ENCODE peak calls at places on chromosome 19, in five cellular contexts. F, I, T, K and Y are unnamed samples.

GRCh38 chr19:12098040-12098439 is 33.5 kb downstream of the ZNF844 start:
- DNase-seq in F (no peak), I (no peak), T (no peak), K (no peak), Y (no peak)

GRCh38 chr19:34171539-34171876 is 796 bp upstream of the LSM14A start:
- DNase-seq in F (no peak), I (no peak), T (no peak), K (no peak), Y (no peak)

GRCh38 chr19:888615-889385 is 4.2 kb downstream of the MED16 start:
- DNase-seq in F (no peak), I (no peak), T (no peak), K (no peak), Y (no peak)

GRCh38 chr19:33134571-33135041 is 2.7 kb downstream of the WDR88 start:
- DNase-seq in F (no peak), I (no peak), T (peak; percentile 40), K (no peak), Y (peak; percentile 29)

GRCh38 chr19:49056101-49056901 is 1.2 kb downstream of the CGB7 start:
- DNase-seq in F (no peak), I (peak; percentile 68), T (peak; percentile 45), K (no peak), Y (no peak)

GRCh38 chr19:11405846-11406643 is 13.1 kb downstream of the RGL3 start:
- DNase-seq in F (no peak), I (no peak), T (no peak), K (no peak), Y (no peak)

GRCh38 chr19:35715981-35716734 is 1.6 kb upstream of the KMT2B start:
- DNase-seq in F (peak; percentile 69), I (no peak), T (peak; percentile 25), K (no peak), Y (no peak)

GRCh38 chr19:58563823-58564222 is 5.4 kb upstream of the UBE2M start:
- DNase-seq in F (no peak), I (no peak), T (no peak), K (no peak), Y (no peak)

GRCh38 chr19:434152-434960 is 25.4 kb upstream of the C2CD4C start:
- DNase-seq in F (no peak), I (no peak), T (no peak), K (no peak), Y (no peak)

GRCh38 chr19:41711376-41712261 is 3.2 kb downstream of the CEACAM5 start:
- DNase-seq in F (no peak), I (no peak), T (no peak), K (no peak), Y (no peak)
- H3K4me3 ChIP-seq in F (no peak overlapping the region), I (no peak overlapping the region), T (no peak overlapping the region), K (no peak overlapping the region), Y (no peak overlapping the region)

DNA sequence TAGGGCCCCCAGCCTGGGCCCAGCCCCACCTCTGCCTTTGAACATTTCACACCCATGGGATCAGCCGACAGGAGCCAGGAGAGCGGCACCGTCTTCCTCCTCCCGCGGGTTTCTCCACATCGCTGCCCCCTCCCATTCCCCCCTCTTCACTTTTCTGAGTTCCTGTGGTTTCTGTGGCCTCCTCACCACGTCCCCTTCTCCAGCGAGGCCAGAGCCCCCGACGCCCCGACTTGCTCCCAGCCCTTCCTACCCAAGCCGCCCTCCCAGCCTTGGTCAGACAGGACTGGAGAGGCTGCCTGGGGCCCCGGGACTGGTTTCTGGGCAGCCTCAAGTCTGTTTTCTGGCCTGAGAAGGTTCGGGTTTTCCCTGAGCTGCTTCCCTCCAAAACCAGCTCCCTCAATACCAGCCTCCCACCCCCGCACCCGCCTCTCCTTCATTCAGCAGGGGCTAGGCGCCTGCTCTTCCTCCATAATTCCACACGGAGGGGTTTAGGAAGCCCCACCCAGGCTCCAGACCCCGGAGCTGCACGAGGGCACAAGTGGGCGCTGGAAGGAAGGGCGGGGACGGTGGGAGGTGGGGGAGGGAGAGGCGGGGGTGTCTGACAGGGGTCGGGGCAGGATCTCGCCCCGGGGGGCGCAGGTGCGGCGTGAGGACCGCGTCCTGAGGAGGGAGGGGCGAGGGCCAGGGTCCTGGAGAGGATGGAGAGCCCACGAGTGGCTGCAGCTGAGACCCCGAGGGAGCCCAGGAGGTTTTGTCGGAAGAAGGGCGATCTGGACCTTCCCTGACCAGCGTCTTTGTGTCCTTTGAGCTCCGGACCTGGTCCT is 4.0 kb upstream of the SIGLEC10 start:
- DNase-seq in F (no peak), I (peak; percentile 46), T (no peak), K (no peak), Y (no peak)
- H3K4me3 ChIP-seq in F (no peak overlapping the region), I (no peak overlapping the region), T (no peak overlapping the region), K (no peak overlapping the region), Y (no peak overlapping the region)

DNA sequence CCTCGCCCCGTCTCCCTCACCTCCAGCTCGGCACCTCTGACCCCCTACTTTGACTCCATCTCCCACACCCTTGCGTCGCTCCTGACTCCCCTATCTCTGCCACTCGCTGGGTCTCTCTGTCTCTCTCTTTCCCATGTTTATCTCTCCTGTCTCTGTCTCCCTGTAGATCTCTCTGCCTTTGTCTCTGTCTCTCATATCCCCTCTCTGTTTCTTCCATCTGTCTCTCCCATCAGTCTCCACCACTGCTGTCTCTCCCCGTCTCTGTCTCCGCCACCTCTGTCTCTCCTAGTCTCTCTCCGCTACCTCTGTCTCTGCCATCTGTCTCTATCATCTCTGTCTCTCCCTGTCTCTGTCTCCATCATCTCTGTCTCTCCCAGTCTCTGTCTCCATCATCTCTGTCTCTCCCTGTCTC is 12.4 kb upstream of the BBC3 start:
- DNase-seq in F (no peak), I (no peak), T (no peak), K (no peak), Y (no peak)
- H3K4me3 ChIP-seq in F (peak overlapping the region; percentile 45), I (no peak overlapping the region), T (peak overlapping the region; percentile 64), K (peak overlapping the region; percentile 45), Y (peak overlapping the region; percentile 24)

DNA sequence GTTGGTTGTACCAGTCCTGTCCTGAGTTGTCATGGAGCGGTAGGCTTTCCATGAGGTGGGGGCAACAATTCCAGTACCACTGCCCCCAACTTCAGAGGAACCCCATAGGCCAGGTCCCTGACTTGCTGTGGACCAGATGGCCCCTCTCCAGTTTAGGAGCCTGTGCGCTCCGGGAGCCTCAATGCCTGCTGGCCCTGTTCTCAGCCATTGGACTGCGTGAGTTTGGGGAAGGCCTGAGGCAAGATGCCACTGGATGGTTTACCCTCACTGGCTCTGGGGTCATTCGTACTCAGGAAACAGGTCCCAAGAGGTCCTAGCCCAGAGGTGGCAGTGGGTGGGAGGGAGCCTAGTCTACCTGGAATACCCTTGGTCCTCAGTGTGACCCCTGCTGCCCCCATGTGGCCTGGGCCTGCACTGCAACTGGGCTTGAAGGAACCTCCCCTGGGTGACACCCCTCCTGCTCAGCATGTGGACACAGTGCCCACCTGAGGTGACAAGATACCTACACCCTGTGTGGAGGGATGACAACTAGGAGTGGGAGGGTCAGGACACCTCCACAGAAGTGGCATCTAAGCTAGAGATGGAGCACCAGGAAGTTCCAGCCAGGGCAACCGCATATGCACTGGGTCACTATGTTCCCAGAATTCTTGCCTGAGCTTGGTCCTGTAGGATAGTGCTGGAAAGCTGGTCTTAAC is 6.0 kb upstream of the PRR19 start:
- DNase-seq in F (peak; percentile 90), I (peak; percentile 84), T (peak; percentile 87), K (no peak), Y (no peak)
- H3K4me3 ChIP-seq in F (no peak overlapping the region), I (no peak overlapping the region), T (no peak overlapping the region), K (no peak overlapping the region), Y (no peak overlapping the region)

DNA sequence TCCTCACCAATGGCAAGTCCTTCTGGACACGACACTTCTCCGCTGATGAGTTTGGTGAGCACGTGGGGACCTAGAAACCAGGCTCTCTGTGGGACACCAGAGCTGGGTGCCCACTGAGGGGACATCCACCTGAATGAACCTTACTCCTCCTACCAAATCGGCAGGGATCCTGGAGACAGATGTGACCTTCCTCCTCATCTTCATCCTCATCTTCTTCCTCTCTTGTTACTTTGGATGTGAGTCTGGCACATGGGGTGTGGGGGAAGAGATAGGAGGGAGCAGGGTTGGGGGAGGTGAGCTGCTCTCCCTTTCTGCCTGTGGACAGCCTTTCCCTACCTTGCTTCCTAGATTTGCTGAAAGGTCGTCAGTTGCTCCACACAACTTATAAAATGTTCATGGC is 1.9 kb downstream of the TMEM145 start:
- DNase-seq in F (no peak), I (no peak), T (no peak), K (no peak), Y (no peak)
- H3K4me3 ChIP-seq in F (no peak overlapping the region), I (no peak overlapping the region), T (no peak overlapping the region), K (no peak overlapping the region), Y (no peak overlapping the region)

GRCh38 chr19:4319067-4319718 is 14.8 kb downstream of the FSD1 start:
- DNase-seq in F (no peak), I (no peak), T (no peak), K (no peak), Y (no peak)
- H3K4me3 ChIP-seq in F (no peak overlapping the region), I (no peak overlapping the region), T (no peak overlapping the region), K (no peak overlapping the region), Y (no peak overlapping the region)

GRCh38 chr19:46410205-46411087 is 2.9 kb downstream of the CCDC8 start:
- DNase-seq in F (no peak), I (no peak), T (no peak), K (no peak), Y (no peak)

GRCh38 chr19:46411088-46412033 is 2.0 kb downstream of the CCDC8 start:
- DNase-seq in F (no peak), I (no peak), T (no peak), K (no peak), Y (no peak)

GRCh38 chr19:46407891-46408426 is 5.4 kb downstream of the CCDC8 start:
- DNase-seq in F (no peak), I (no peak), T (no peak), K (no peak), Y (no peak)

GRCh38 chr19:46409146-46409545 is 4.2 kb downstream of the CCDC8 start:
- DNase-seq in F (no peak), I (no peak), T (no peak), K (no peak), Y (no peak)

GRCh38 chr19:46408611-46409039 is 4.7 kb downstream of the CCDC8 start:
- DNase-seq in F (peak; percentile 89), I (peak; percentile 87), T (no peak), K (no peak), Y (no peak)
- H3K4me3 ChIP-seq in F (peak overlapping the region; percentile 13), I (no peak overlapping the region), T (no peak overlapping the region), K (peak overlapping the region; percentile 37), Y (no peak overlapping the region)

GRCh38 chr19:10353793-10354391 is 14.5 kb upstream of the ICAM3 start:
- DNase-seq in F (peak; percentile 64), I (no peak), T (peak; percentile 29), K (no peak), Y (peak; percentile 26)
- H3K4me3 ChIP-seq in F (peak overlapping the region; percentile 46), I (no peak overlapping the region), T (no peak overlapping the region), K (no peak overlapping the region), Y (no peak overlapping the region)

GRCh38 chr19:18294467-18294864 is 13.0 kb upstream of the JUND start:
- DNase-seq in F (no peak), I (peak; percentile 82), T (peak; percentile 89), K (peak; percentile 73), Y (no peak)
- H3K4me3 ChIP-seq in F (no peak overlapping the region), I (no peak overlapping the region), T (no peak overlapping the region), K (no peak overlapping the region), Y (no peak overlapping the region)